ENCODE peak calls at places on chromosomes 16 and 17, in six cellular contexts. One of them, this sample, is unnamed.

GRCh38 chr16:83932304-83932703 is 20.7 kb upstream of the OSGIN1 start:
- DNase-seq in Panc1: no peak
- DNase-seq in GM10248: no peak
- DNase-seq in astrocyte of the cerebellum: no peak
- DNase-seq in foreskin fibroblast: no peak
- DNase-seq in progenitor cell of endocrine pancreas: no peak
- DNase-seq in this sample: no peak

GRCh38 chr16:22638393-22639206 is 127.9 kb downstream of the NPIPB5 start:
- DNase-seq in Panc1: peak
- DNase-seq in GM10248: no peak
- DNase-seq in astrocyte of the cerebellum: no peak
- DNase-seq in foreskin fibroblast: peak
- DNase-seq in progenitor cell of endocrine pancreas: no peak
- DNase-seq in this sample: no peak

GRCh38 chr16:24589997-24590396 is 50.6 kb downstream of the RBBP6 start:
- DNase-seq in Panc1: no peak
- DNase-seq in GM10248: no peak
- DNase-seq in astrocyte of the cerebellum: no peak
- DNase-seq in foreskin fibroblast: no peak
- DNase-seq in progenitor cell of endocrine pancreas: no peak
- DNase-seq in this sample: no peak

GRCh38 chr17:64230551-64231408 is 32.3 kb downstream of the TEX2 start:
- DNase-seq in Panc1: no peak
- DNase-seq in GM10248: no peak
- DNase-seq in astrocyte of the cerebellum: peak
- DNase-seq in foreskin fibroblast: peak
- DNase-seq in progenitor cell of endocrine pancreas: no peak
- DNase-seq in this sample: no peak

GRCh38 chr17:61217878-61218437 is 181.7 kb upstream of the TBX2 start:
- DNase-seq in Panc1: no peak
- DNase-seq in GM10248: no peak
- DNase-seq in astrocyte of the cerebellum: no peak
- DNase-seq in foreskin fibroblast: no peak
- DNase-seq in progenitor cell of endocrine pancreas: no peak
- DNase-seq in this sample: no peak

GRCh38 chr17:77466140-77466539 is 325.4 kb downstream of the SEC14L1 start:
- DNase-seq in Panc1: no peak
- DNase-seq in GM10248: no peak
- DNase-seq in astrocyte of the cerebellum: no peak
- DNase-seq in foreskin fibroblast: no peak
- DNase-seq in progenitor cell of endocrine pancreas: no peak
- DNase-seq in this sample: no peak

GRCh38 chr17:50149425-50150353 is 788 bp downstream of the PPP1R9B start:
- DNase-seq in Panc1: no peak
- DNase-seq in GM10248: no peak
- DNase-seq in astrocyte of the cerebellum: no peak
- DNase-seq in foreskin fibroblast: peak
- DNase-seq in progenitor cell of endocrine pancreas: peak
- DNase-seq in this sample: peak

GRCh38 chr17:8928347-8928746 is 37.2 kb downstream of the PIK3R5 start:
- DNase-seq in Panc1: no peak
- DNase-seq in GM10248: no peak
- DNase-seq in astrocyte of the cerebellum: no peak
- DNase-seq in foreskin fibroblast: no peak
- DNase-seq in progenitor cell of endocrine pancreas: no peak
- DNase-seq in this sample: no peak

GRCh38 chr16:86874141-86874540 is 295.8 kb downstream of the FOXL1 start:
- DNase-seq in Panc1: peak
- DNase-seq in GM10248: peak
- DNase-seq in astrocyte of the cerebellum: no peak
- DNase-seq in foreskin fibroblast: no peak
- DNase-seq in progenitor cell of endocrine pancreas: no peak
- DNase-seq in this sample: no peak

GRCh38 chr16:47018223-47018891 is 44.9 kb upstream of the DNAJA2 start:
- DNase-seq in Panc1: peak
- DNase-seq in GM10248: peak
- DNase-seq in astrocyte of the cerebellum: no peak
- DNase-seq in foreskin fibroblast: no peak
- DNase-seq in progenitor cell of endocrine pancreas: peak
- DNase-seq in this sample: peak

GRCh38 chr17:78953356-78954350 is 26.1 kb downstream of the LGALS3BP start:
- DNase-seq in Panc1: no peak
- DNase-seq in GM10248: no peak
- DNase-seq in astrocyte of the cerebellum: no peak
- DNase-seq in foreskin fibroblast: peak
- DNase-seq in progenitor cell of endocrine pancreas: no peak
- DNase-seq in this sample: no peak

GRCh38 chr17:75542728-75543336 is 17.3 kb downstream of the LLGL2 start:
- DNase-seq in Panc1: no peak
- DNase-seq in GM10248: no peak
- DNase-seq in astrocyte of the cerebellum: no peak
- DNase-seq in foreskin fibroblast: no peak
- DNase-seq in progenitor cell of endocrine pancreas: no peak
- DNase-seq in this sample: no peak

GRCh38 chr17:58529275-58529674 is 14.8 kb upstream of the MTMR4 start:
- DNase-seq in Panc1: no peak
- DNase-seq in GM10248: no peak
- DNase-seq in astrocyte of the cerebellum: no peak
- DNase-seq in foreskin fibroblast: no peak
- DNase-seq in progenitor cell of endocrine pancreas: no peak
- DNase-seq in this sample: no peak

GRCh38 chr17:43854498-43854897 is 7.5 kb downstream of the CD300LG start:
- DNase-seq in Panc1: no peak
- DNase-seq in GM10248: peak
- DNase-seq in astrocyte of the cerebellum: no peak
- DNase-seq in foreskin fibroblast: no peak
- DNase-seq in progenitor cell of endocrine pancreas: no peak
- DNase-seq in this sample: no peak

GRCh38 chr16:81537721-81538561 is 93.3 kb downstream of the CMIP start:
- DNase-seq in Panc1: no peak
- DNase-seq in GM10248: no peak
- DNase-seq in astrocyte of the cerebellum: peak
- DNase-seq in foreskin fibroblast: no peak
- DNase-seq in progenitor cell of endocrine pancreas: no peak
- DNase-seq in this sample: no peak

GRCh38 chr17:27513849-27514248 is 57.6 kb downstream of the KSR1 start:
- DNase-seq in Panc1: no peak
- DNase-seq in GM10248: no peak
- DNase-seq in astrocyte of the cerebellum: no peak
- DNase-seq in foreskin fibroblast: no peak
- DNase-seq in progenitor cell of endocrine pancreas: no peak
- DNase-seq in this sample: no peak

GRCh38 chr16:50967827-50968612 is 183.1 kb downstream of the SALL1 start:
- DNase-seq in Panc1: no peak
- DNase-seq in GM10248: peak
- DNase-seq in astrocyte of the cerebellum: no peak
- DNase-seq in foreskin fibroblast: no peak
- DNase-seq in progenitor cell of endocrine pancreas: no peak
- DNase-seq in this sample: no peak

GRCh38 chr17:33302394-33302793 is 9.3 kb upstream of the ASIC2 start:
- DNase-seq in Panc1: no peak
- DNase-seq in GM10248: no peak
- DNase-seq in astrocyte of the cerebellum: no peak
- DNase-seq in foreskin fibroblast: no peak
- DNase-seq in progenitor cell of endocrine pancreas: no peak
- DNase-seq in this sample: no peak

GRCh38 chr17:19897108-19897854 is 29.5 kb upstream of the ULK2 start:
- DNase-seq in Panc1: no peak
- DNase-seq in GM10248: no peak
- DNase-seq in astrocyte of the cerebellum: no peak
- DNase-seq in foreskin fibroblast: no peak
- DNase-seq in progenitor cell of endocrine pancreas: no peak
- DNase-seq in this sample: no peak

GRCh38 chr17:30905742-30906100 is 317 bp downstream of the TEFM start:
- DNase-seq in Panc1: no peak
- DNase-seq in GM10248: peak
- DNase-seq in astrocyte of the cerebellum: no peak
- DNase-seq in foreskin fibroblast: no peak
- DNase-seq in progenitor cell of endocrine pancreas: no peak
- DNase-seq in this sample: no peak

GRCh38 chr17:39699818-39700147 is at the start of gene ERBB2:
- DNase-seq in Panc1: no peak
- DNase-seq in GM10248: no peak
- DNase-seq in astrocyte of the cerebellum: peak
- DNase-seq in foreskin fibroblast: peak
- DNase-seq in progenitor cell of endocrine pancreas: peak
- DNase-seq in this sample: no peak

GRCh38 chr16:86027366-86028126 is 128.6 kb downstream of the IRF8 start:
- DNase-seq in Panc1: no peak
- DNase-seq in GM10248: no peak
- DNase-seq in astrocyte of the cerebellum: no peak
- DNase-seq in foreskin fibroblast: no peak
- DNase-seq in progenitor cell of endocrine pancreas: no peak
- DNase-seq in this sample: peak

GRCh38 chr16:86370036-86370435 is 140.3 kb upstream of the FOXF1 start:
- DNase-seq in Panc1: no peak
- DNase-seq in GM10248: no peak
- DNase-seq in astrocyte of the cerebellum: no peak
- DNase-seq in foreskin fibroblast: no peak
- DNase-seq in progenitor cell of endocrine pancreas: no peak
- DNase-seq in this sample: no peak

GRCh38 chr17:80861892-80862291 is 129.7 kb upstream of the CHMP6 start:
- DNase-seq in Panc1: no peak
- DNase-seq in GM10248: no peak
- DNase-seq in astrocyte of the cerebellum: no peak
- DNase-seq in foreskin fibroblast: peak
- DNase-seq in progenitor cell of endocrine pancreas: no peak
- DNase-seq in this sample: no peak

GRCh38 chr17:69485126-69485724 is 70.7 kb downstream of the MAP2K6 start:
- DNase-seq in Panc1: no peak
- DNase-seq in GM10248: no peak
- DNase-seq in astrocyte of the cerebellum: no peak
- DNase-seq in foreskin fibroblast: no peak
- DNase-seq in progenitor cell of endocrine pancreas: no peak
- DNase-seq in this sample: no peak

GRCh38 chr17:73323622-73324455 is 12.0 kb upstream of the CDC42EP4 start:
- DNase-seq in Panc1: no peak
- DNase-seq in GM10248: no peak
- DNase-seq in astrocyte of the cerebellum: no peak
- DNase-seq in foreskin fibroblast: peak
- DNase-seq in progenitor cell of endocrine pancreas: no peak
- DNase-seq in this sample: no peak

GRCh38 chr17:50765454-50766221 is 1.7 kb downstream of the ANKRD40CL start:
- DNase-seq in Panc1: no peak
- DNase-seq in GM10248: peak
- DNase-seq in astrocyte of the cerebellum: no peak
- DNase-seq in foreskin fibroblast: no peak
- DNase-seq in progenitor cell of endocrine pancreas: no peak
- DNase-seq in this sample: no peak

GRCh38 chr17:39525801-39526506 is 64.7 kb downstream of the CDK12 start:
- DNase-seq in Panc1: no peak
- DNase-seq in GM10248: no peak
- DNase-seq in astrocyte of the cerebellum: no peak
- DNase-seq in foreskin fibroblast: no peak
- DNase-seq in progenitor cell of endocrine pancreas: no peak
- DNase-seq in this sample: no peak

GRCh38 chr16:80040814-80041213 is 440.3 kb upstream of the MAF start:
- DNase-seq in Panc1: no peak
- DNase-seq in GM10248: no peak
- DNase-seq in astrocyte of the cerebellum: no peak
- DNase-seq in foreskin fibroblast: no peak
- DNase-seq in progenitor cell of endocrine pancreas: no peak
- DNase-seq in this sample: no peak

GRCh38 chr17:45584092-45585036 is 93.8 kb upstream of the PLEKHM1 start:
- DNase-seq in Panc1: no peak
- DNase-seq in GM10248: peak
- DNase-seq in astrocyte of the cerebellum: no peak
- DNase-seq in foreskin fibroblast: peak
- DNase-seq in progenitor cell of endocrine pancreas: peak
- DNase-seq in this sample: peak
- TF ChIP-seq CTCF in Panc1: no peak
- TF ChIP-seq CTCF in GM10248: no peak
- TF ChIP-seq CTCF in astrocyte of the cerebellum: no peak
- TF ChIP-seq CTCF in foreskin fibroblast: no peak
- TF ChIP-seq CTCF in progenitor cell of endocrine pancreas: no peak
- TF ChIP-seq CTCF in this sample: no peak

DNA sequence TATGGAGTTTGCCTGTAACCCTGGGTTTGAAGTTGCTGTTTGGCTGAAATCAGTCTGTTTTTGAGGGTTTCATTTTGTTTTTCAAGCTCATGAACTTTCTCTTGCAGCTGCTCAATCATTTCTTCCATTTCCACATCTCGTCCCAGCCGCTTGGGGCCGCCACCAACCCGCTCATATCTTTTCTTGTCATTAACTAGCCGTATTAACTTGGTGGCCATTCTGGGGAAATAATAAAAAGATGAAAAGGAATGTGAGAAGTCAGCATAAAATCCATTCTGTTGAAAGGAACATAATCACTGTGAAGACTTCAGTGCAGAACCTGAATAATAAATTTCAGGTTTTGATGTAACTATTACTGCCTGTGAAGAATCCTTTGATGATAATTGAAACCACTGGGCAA is 11.5 kb downstream of the RPGRIP1L start:
- DNase-seq in Panc1: no peak
- DNase-seq in GM10248: no peak
- DNase-seq in astrocyte of the cerebellum: no peak
- DNase-seq in foreskin fibroblast: no peak
- DNase-seq in progenitor cell of endocrine pancreas: no peak
- DNase-seq in this sample: no peak
- TF ChIP-seq CTCF in Panc1: peak
- TF ChIP-seq CTCF in GM10248: no peak
- TF ChIP-seq CTCF in astrocyte of the cerebellum: no peak
- TF ChIP-seq CTCF in foreskin fibroblast: peak
- TF ChIP-seq CTCF in progenitor cell of endocrine pancreas: peak
- TF ChIP-seq CTCF in this sample: no peak

GRCh38 chr16:29710227-29711219 is 31.5 kb downstream of the QPRT start:
- DNase-seq in Panc1: peak
- DNase-seq in GM10248: peak
- DNase-seq in astrocyte of the cerebellum: peak
- DNase-seq in foreskin fibroblast: peak
- DNase-seq in progenitor cell of endocrine pancreas: no peak
- DNase-seq in this sample: no peak
- TF ChIP-seq CTCF in Panc1: peak
- TF ChIP-seq CTCF in GM10248: peak
- TF ChIP-seq CTCF in astrocyte of the cerebellum: peak
- TF ChIP-seq CTCF in foreskin fibroblast: peak
- TF ChIP-seq CTCF in progenitor cell of endocrine pancreas: peak
- TF ChIP-seq CTCF in this sample: peak

GRCh38 chr16:28553776-28554633 is at the start of gene SGF29:
- DNase-seq in Panc1: peak
- DNase-seq in GM10248: peak
- DNase-seq in astrocyte of the cerebellum: peak
- DNase-seq in foreskin fibroblast: peak
- DNase-seq in progenitor cell of endocrine pancreas: peak
- DNase-seq in this sample: peak
- TF ChIP-seq CTCF in Panc1: peak
- TF ChIP-seq CTCF in GM10248: peak
- TF ChIP-seq CTCF in astrocyte of the cerebellum: peak
- TF ChIP-seq CTCF in foreskin fibroblast: no peak
- TF ChIP-seq CTCF in progenitor cell of endocrine pancreas: peak
- TF ChIP-seq CTCF in this sample: no peak